ENCODE peak calls at places on chromosomes 1 and 21, in nine cellular contexts. I is coronary artery, W is neural progenitor cell, G is progenitor cell of endocrine pancreas, V is BE2C, S is lower leg skin, H is GM10248, P is Peyer's patch, F is heart right ventricle. B is an unnamed sample.

GRCh38 chr1:200771625-200772555 is 33.2 kb downstream of the CAMSAP2 start:
- DNase-seq in I (no peak), W (no peak), G (no peak), V (no peak), S (no peak), H (no peak), P (no peak), F (no peak), B (no peak)

GRCh38 chr1:226186124-226187018 is at the start of gene ACBD3:
- DNase-seq in I (peak; percentile 91), W (peak; percentile 93), G (peak; percentile 71), V (peak; percentile 90), S (peak; percentile 85), H (peak; percentile 96), P (peak; percentile 95), F (peak; percentile 85), B (peak; percentile 88)

GRCh38 chr21:44892536-44893277 is 19.2 kb upstream of the PTTG1IP start:
- DNase-seq in I (no peak), W (peak; percentile 77), G (peak; percentile 54), V (peak; percentile 75), S (no peak), H (peak; percentile 83), P (peak; percentile 89), F (peak; percentile 74), B (no peak)

GRCh38 chr1:46530791-46531409 is 20.5 kb downstream of the KNCN start:
- DNase-seq in I (no peak), W (peak; percentile 42), G (peak; percentile 33), V (no peak), S (no peak), H (no peak), P (no peak), F (no peak), B (no peak)

GRCh38 chr1:170377896-170378634 is 153.9 kb upstream of the GORAB start:
- DNase-seq in I (no peak), W (no peak), G (no peak), V (no peak), S (no peak), H (no peak), P (no peak), F (no peak), B (no peak)

GRCh38 chr1:229461032-229461668 is 27.3 kb upstream of the ACTA1 start:
- DNase-seq in I (no peak), W (no peak), G (no peak), V (no peak), S (no peak), H (no peak), P (no peak), F (peak; percentile 51), B (no peak)

GRCh38 chr1:15701784-15702183 is 17.7 kb downstream of the PLEKHM2 start:
- DNase-seq in I (no peak), W (no peak), G (no peak), V (no peak), S (no peak), H (no peak), P (no peak), F (no peak), B (no peak)

GRCh38 chr21:25952306-25952705 is 217.5 kb downstream of the GABPA start:
- DNase-seq in I (no peak), W (no peak), G (no peak), V (no peak), S (no peak), H (no peak), P (no peak), F (no peak), B (no peak)

GRCh38 chr1:119294199-119294598 is 74.4 kb upstream of the HAO2 start:
- DNase-seq in I (no peak), W (no peak), G (no peak), V (no peak), S (no peak), H (no peak), P (peak; percentile 50), F (no peak), B (no peak)

GRCh38 chr1:19682257-19682656 is 17.6 kb downstream of the HTR6 start:
- DNase-seq in I (no peak), W (no peak), G (no peak), V (peak; percentile 37), S (no peak), H (no peak), P (no peak), F (no peak), B (no peak)

GRCh38 chr1:55337801-55338447 is 122.8 kb upstream of the USP24 start:
- DNase-seq in I (peak; percentile 57), W (peak; percentile 74), G (no peak), V (peak; percentile 14), S (no peak), H (peak; percentile 63), P (no peak), F (no peak), B (no peak)

GRCh38 chr21:17461582-17461981 is 51.3 kb upstream of the CXADR start:
- DNase-seq in I (no peak), W (no peak), G (no peak), V (no peak), S (peak; percentile 14), H (no peak), P (no peak), F (no peak), B (no peak)

GRCh38 chr1:85555867-85556577 is 24.5 kb upstream of the CCN1 start:
- DNase-seq in I (no peak), W (no peak), G (no peak), V (no peak), S (no peak), H (no peak), P (no peak), F (no peak), B (no peak)

GRCh38 chr1:171985639-171986038 is 144.3 kb downstream of the DNM3 start:
- DNase-seq in I (no peak), W (peak; percentile 24), G (no peak), V (peak; percentile 18), S (no peak), H (no peak), P (no peak), F (no peak), B (no peak)

GRCh38 chr1:3061566-3061965 is 7.4 kb upstream of the PRDM16 start:
- DNase-seq in I (peak; percentile 56), W (no peak), G (no peak), V (no peak), S (no peak), H (no peak), P (no peak), F (no peak), B (peak; percentile 64)

GRCh38 chr21:36788116-36788515 is 89.2 kb downstream of the SIM2 start:
- DNase-seq in I (no peak), W (no peak), G (no peak), V (no peak), S (peak; percentile 39), H (no peak), P (peak; percentile 64), F (no peak), B (no peak)

GRCh38 chr21:15274701-15275255 is 210.0 kb upstream of the NRIP1 start:
- DNase-seq in I (no peak), W (no peak), G (no peak), V (no peak), S (no peak), H (no peak), P (no peak), F (no peak), B (no peak)

GRCh38 chr1:67005068-67005467 is 48.9 kb downstream of the SLC35D1 start:
- DNase-seq in I (no peak), W (no peak), G (no peak), V (no peak), S (no peak), H (no peak), P (no peak), F (peak; percentile 29), B (no peak)

GRCh38 chr21:44520326-44521300 is 19.4 kb downstream of the KRTAP10-1 start:
- DNase-seq in I (no peak), W (no peak), G (no peak), V (peak; percentile 4), S (no peak), H (no peak), P (peak; percentile 39), F (peak; percentile 4), B (no peak)

GRCh38 chr1:185376288-185376687 is 59.2 kb upstream of the IVNS1ABP start:
- DNase-seq in I (no peak), W (no peak), G (no peak), V (no peak), S (no peak), H (no peak), P (no peak), F (no peak), B (no peak)

GRCh38 chr21:35204850-35205564 is 155.9 kb upstream of the RUNX1 start:
- DNase-seq in I (peak; percentile 85), W (no peak), G (no peak), V (no peak), S (peak; percentile 19), H (peak; percentile 29), P (peak; percentile 52), F (peak; percentile 67), B (no peak)

GRCh38 chr1:172976222-172977041 is 74.3 kb downstream of the TNFSF18 start:
- DNase-seq in I (no peak), W (no peak), G (peak; percentile 10), V (no peak), S (no peak), H (no peak), P (no peak), F (no peak), B (no peak)

GRCh38 chr1:198443374-198444233 is 96.9 kb downstream of the ATP6V1G3 start:
- DNase-seq in I (no peak), W (no peak), G (no peak), V (no peak), S (no peak), H (no peak), P (no peak), F (no peak), B (no peak)

GRCh38 chr1:168687796-168688195 is 41.2 kb downstream of the DPT start:
- DNase-seq in I (no peak), W (peak; percentile 54), G (no peak), V (peak; percentile 58), S (no peak), H (no peak), P (no peak), F (no peak), B (no peak)
- TF ChIP-seq CTCF in I (no peak), W (peak; percentile 37), G (peak; percentile 29), V (peak; percentile 69), S (no peak), H (no peak), P (no peak), F (no peak), B (no peak)

GRCh38 chr1:178282949-178283367 is 189.1 kb downstream of the RASAL2 start:
- DNase-seq in I (no peak), W (no peak), G (no peak), V (no peak), S (no peak), H (no peak), P (no peak), F (no peak), B (no peak)
- TF ChIP-seq CTCF in I (no peak), W (peak; percentile 42), G (peak; percentile 50), V (no peak), S (no peak), H (no peak), P (peak; percentile 52), F (peak; percentile 51), B (peak; percentile 74)

GRCh38 chr1:199675937-199676336 is 351.6 kb upstream of the NR5A2 start:
- DNase-seq in I (no peak), W (no peak), G (no peak), V (no peak), S (no peak), H (no peak), P (no peak), F (no peak), B (no peak)
- TF ChIP-seq CTCF in I (no peak), W (peak; percentile 17), G (peak; percentile 27), V (no peak), S (no peak), H (no peak), P (no peak), F (no peak), B (peak; percentile 63)

GRCh38 chr1:25870614-25871013 is 4.9 kb downstream of the PAQR7 start:
- DNase-seq in I (no peak), W (no peak), G (no peak), V (no peak), S (no peak), H (no peak), P (no peak), F (no peak), B (no peak)
- TF ChIP-seq CTCF in I (no peak), W (no peak), G (no peak), V (no peak), S (no peak), H (no peak), P (no peak), F (no peak), B (no peak)

B was measured in type B pancreatic cell.